ENCODE peak calls at places on chromosome 18, in six cellular contexts. L, I, H, U, P and F are unnamed samples.

GRCh38 chr18:14221689-14222088 is 89.5 kb upstream of the ZNF519 start:
- DNase-seq in U (no peak), P (no peak), H (no peak), L (no peak), I (no peak), F (no peak)

GRCh38 chr18:21598726-21599584 is 1.5 kb downstream of the ESCO1 start:
- DNase-seq in L (no peak), P (no peak), H (no peak), I (no peak), U (no peak), F (no peak)

GRCh38 chr18:10234912-10235439 is 219.5 kb upstream of the APCDD1 start:
- DNase-seq in I (peak; percentile 43), H (no peak), L (no peak), P (no peak), U (no peak), F (no peak)

GRCh38 chr18:51610481-51610880 is 413.0 kb upstream of the MEX3C start:
- DNase-seq in I (no peak), U (no peak), P (no peak), H (no peak), L (no peak), F (no peak)

GRCh38 chr18:7749510-7749981 is 182.4 kb downstream of the PTPRM start:
- DNase-seq in H (peak; percentile 11), P (no peak), U (no peak), L (no peak), I (no peak), F (peak; percentile 45)

GRCh38 chr18:36298113-36298701 is 694 bp downstream of the FHOD3 start:
- DNase-seq in L (no peak), I (no peak), H (no peak), P (no peak), U (no peak), F (no peak)

GRCh38 chr18:8348051-8348450 is 261.2 kb upstream of the RAB12 start:
- DNase-seq in P (no peak), I (no peak), U (no peak), H (no peak), L (no peak), F (no peak)

GRCh38 chr18:55384551-55385275 is 203.3 kb downstream of the TCF4 start:
- DNase-seq in U (no peak), P (no peak), L (no peak), H (peak; percentile 67), I (peak; percentile 38), F (peak; percentile 67)

GRCh38 chr18:79812052-79812451 is 14.3 kb downstream of the KCNG2 start:
- DNase-seq in I (no peak), L (no peak), U (no peak), H (no peak), P (no peak), F (no peak)

GRCh38 chr18:74115046-74115445 is 32.6 kb downstream of the FBXO15 start:
- DNase-seq in I (peak; percentile 71), L (no peak), H (no peak), P (no peak), U (no peak), F (no peak)

GRCh38 chr18:47251289-47252120 is at the start of gene SKOR2:
- DNase-seq in U (no peak), I (no peak), H (no peak), L (no peak), P (no peak), F (no peak)

GRCh38 chr18:68627812-68628211 is 87.1 kb downstream of the TMX3 start:
- DNase-seq in H (no peak), L (no peak), U (no peak), I (no peak), P (no peak), F (no peak)

GRCh38 chr18:22675006-22675405 is 257.3 kb upstream of the CTAGE1 start:
- DNase-seq in P (no peak), I (no peak), H (no peak), U (no peak), L (no peak), F (no peak)

GRCh38 chr18:9135912-9136314 is 668 bp upstream of the ANKRD12 start:
- DNase-seq in U (no peak), P (peak; percentile 6), L (no peak), I (peak; percentile 4), H (peak; percentile 34), F (peak; percentile 44)

GRCh38 chr18:9494778-9495302 is 19.5 kb downstream of the RALBP1 start:
- DNase-seq in P (no peak), H (no peak), I (peak; percentile 45), L (no peak), U (no peak), F (no peak)

GRCh38 chr18:23115683-23116096 is 19.6 kb upstream of the CABLES1 start:
- DNase-seq in L (no peak), H (peak; percentile 92), U (no peak), I (peak; percentile 99), P (peak; percentile 58), F (peak; percentile 91)

GRCh38 chr18:44943201-44943881 is 262.7 kb downstream of the SETBP1 start:
- DNase-seq in P (no peak), L (no peak), I (no peak), H (no peak), U (no peak), F (no peak)

GRCh38 chr18:23213200-23213599 is 77.9 kb downstream of the CABLES1 start:
- DNase-seq in L (no peak), H (no peak), I (no peak), U (no peak), P (no peak), F (no peak)

GRCh38 chr18:74200780-74201179 is 52.5 kb downstream of the TIMM21 start:
- DNase-seq in H (no peak), L (no peak), I (no peak), P (no peak), U (no peak), F (no peak)